ENCODE peak calls at places on chromosomes 5 and 9, in five cellular contexts. E is GM12878, H is HCT116, I is HepG2, G is K562. F is an unnamed sample.

GRCh38 chr5:5983261-5983660 is 395.1 kb downstream of the MED10 start:
- DNase-seq in G (no peak), H (no peak), E (no peak), I (no peak), F (no peak)

GRCh38 chr9:126613656-126614055 is at the start of gene LMX1B:
- DNase-seq in I (no peak), E (no peak), G (no peak), H (peak), F (no peak)

GRCh38 chr5:124043456-124043855 is 531.5 kb downstream of the CSNK1G3 start:
- DNase-seq in E (no peak), G (no peak), H (peak), I (peak), F (no peak)

GRCh38 chr5:144205141-144205551 is 34.5 kb downstream of the KCTD16 start:
- DNase-seq in E (no peak), I (no peak), H (no peak), G (no peak), F (peak)

GRCh38 chr5:18985397-18985796 is 1002.6 kb downstream of the CDH18 start:
- DNase-seq in I (no peak), H (no peak), E (no peak), G (no peak), F (no peak)

GRCh38 chr5:124583469-124584350 is 162.7 kb downstream of the ZNF608 start:
- DNase-seq in I (peak), E (peak), H (peak), G (peak), F (no peak)

GRCh38 chr5:148866024-148866423 is 39.6 kb downstream of the ADRB2 start:
- DNase-seq in I (no peak), G (no peak), E (no peak), H (no peak), F (no peak)

GRCh38 chr5:83837261-83837894 is 116.7 kb upstream of the HAPLN1 start:
- DNase-seq in I (no peak), E (no peak), G (no peak), H (no peak), F (no peak)

GRCh38 chr9:74499111-74499601 is 2.0 kb downstream of the RORB start:
- DNase-seq in E (no peak), H (no peak), G (no peak), I (no peak), F (peak)

GRCh38 chr5:40224421-40224820 is 455.3 kb upstream of the PTGER4 start:
- DNase-seq in E (no peak), G (no peak), I (no peak), H (no peak), F (no peak)

GRCh38 chr9:78074385-78075291 is 43.0 kb upstream of the GNAQ start:
- DNase-seq in E (no peak), I (no peak), G (no peak), H (no peak), F (no peak)

GRCh38 chr9:86978413-86978812 is 31.1 kb upstream of the GAS1 start:
- DNase-seq in G (no peak), E (no peak), I (no peak), H (no peak), F (no peak)

GRCh38 chr9:132901859-132902831 is 23.4 kb downstream of the SPACA9 start:
- DNase-seq in I (peak), H (peak), G (peak), E (peak), F (peak)

GRCh38 chr5:177371705-177372533 is 12.3 kb upstream of the SLC34A1 start:
- DNase-seq in E (no peak), I (no peak), H (no peak), G (no peak), F (no peak)

GRCh38 chr9:2158729-2159128 is 143.6 kb downstream of the SMARCA2 start:
- DNase-seq in E (no peak), I (no peak), G (no peak), H (no peak), F (no peak)

GRCh38 chr9:70411930-70412677 is 2.4 kb downstream of the KLF9 start:
- DNase-seq in E (peak), H (peak), G (peak), I (peak), F (peak)

GRCh38 chr5:6106756-6107155 is 271.6 kb downstream of the MED10 start:
- DNase-seq in E (no peak), I (no peak), G (no peak), H (no peak), F (no peak)

GRCh38 chr9:97803167-97804058 is 49.6 kb upstream of the FOXE1 start:
- DNase-seq in I (peak), E (no peak), G (peak), H (peak), F (no peak)

GRCh38 chr5:160312139-160312959 is at the start of gene CCNJL:
- DNase-seq in G (peak), I (peak), H (no peak), E (no peak), F (no peak)

GRCh38 chr9:37963936-37964739 is 60.2 kb upstream of the SLC25A51 start:
- DNase-seq in I (peak), E (no peak), G (no peak), H (no peak), F (no peak)

GRCh38 chr9:567128-567745 is 274.3 kb upstream of the DMRT1 start:
- DNase-seq in I (no peak), G (no peak), H (no peak), E (peak), F (no peak)

GRCh38 chr9:69637193-69637592 is 35.0 kb downstream of the APBA1 start:
- DNase-seq in H (no peak), E (no peak), G (no peak), I (no peak), F (no peak)

GRCh38 chr5:16542275-16542674 is 74.5 kb downstream of the RETREG1 start:
- DNase-seq in G (no peak), E (no peak), I (no peak), H (no peak), F (no peak)

GRCh38 chr9:125532812-125533594 is 174.0 kb downstream of the MAPKAP1 start:
- DNase-seq in E (no peak), G (no peak), H (no peak), I (peak), F (no peak)

GRCh38 chr5:34957857-34958690 is 28.7 kb downstream of the DNAJC21 start:
- DNase-seq in H (no peak), I (peak), G (peak), E (no peak), F (no peak)

GRCh38 chr5:150155258-150156032 is at the start of gene PDGFRB:
- DNase-seq in G (peak), I (no peak), H (no peak), E (no peak), F (peak)
- TF ChIP-seq SRF in G (no peak), I (no peak), H (no peak), E (no peak), F (no peak)

GRCh38 chr5:87390576-87391199 is 22.0 kb downstream of the CCNH start:
- DNase-seq in H (no peak), E (no peak), G (no peak), I (no peak), F (no peak)

GRCh38 chr5:87390075-87390474 is 22.7 kb downstream of the CCNH start:
- DNase-seq in E (no peak), H (no peak), G (no peak), I (no peak), F (no peak)

GRCh38 chr5:87392170-87392569 is 20.6 kb downstream of the CCNH start:
- DNase-seq in G (no peak), H (no peak), E (no peak), I (no peak), F (no peak)

GRCh38 chr5:87394407-87394806 is 18.3 kb downstream of the CCNH start:
- DNase-seq in I (no peak), E (no peak), H (no peak), G (no peak), F (no peak)

DNA sequence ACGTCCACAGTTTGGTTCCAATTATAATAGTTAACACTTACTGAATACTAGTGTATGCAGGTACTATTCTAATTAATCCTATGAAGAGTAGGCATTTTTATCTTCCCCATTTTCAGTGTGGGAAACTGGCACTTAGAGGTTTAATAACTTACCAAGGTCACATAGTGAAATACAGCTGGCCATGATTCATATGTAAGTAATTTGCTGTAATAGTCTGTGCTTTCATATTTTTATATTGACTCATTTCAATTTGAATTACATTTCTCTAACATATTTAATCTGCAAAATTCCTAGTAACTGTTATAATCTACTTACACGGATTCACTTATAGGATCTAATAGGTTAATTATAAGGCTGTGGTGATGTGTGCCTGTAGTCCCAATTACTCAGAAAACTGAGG is 19.4 kb downstream of the CCNH start:
- DNase-seq in E (no peak), G (no peak), H (no peak), I (no peak), F (no peak)
- TF ChIP-seq SRF in E (no peak), G (no peak), H (no peak), I (no peak), F (no peak)

DNA sequence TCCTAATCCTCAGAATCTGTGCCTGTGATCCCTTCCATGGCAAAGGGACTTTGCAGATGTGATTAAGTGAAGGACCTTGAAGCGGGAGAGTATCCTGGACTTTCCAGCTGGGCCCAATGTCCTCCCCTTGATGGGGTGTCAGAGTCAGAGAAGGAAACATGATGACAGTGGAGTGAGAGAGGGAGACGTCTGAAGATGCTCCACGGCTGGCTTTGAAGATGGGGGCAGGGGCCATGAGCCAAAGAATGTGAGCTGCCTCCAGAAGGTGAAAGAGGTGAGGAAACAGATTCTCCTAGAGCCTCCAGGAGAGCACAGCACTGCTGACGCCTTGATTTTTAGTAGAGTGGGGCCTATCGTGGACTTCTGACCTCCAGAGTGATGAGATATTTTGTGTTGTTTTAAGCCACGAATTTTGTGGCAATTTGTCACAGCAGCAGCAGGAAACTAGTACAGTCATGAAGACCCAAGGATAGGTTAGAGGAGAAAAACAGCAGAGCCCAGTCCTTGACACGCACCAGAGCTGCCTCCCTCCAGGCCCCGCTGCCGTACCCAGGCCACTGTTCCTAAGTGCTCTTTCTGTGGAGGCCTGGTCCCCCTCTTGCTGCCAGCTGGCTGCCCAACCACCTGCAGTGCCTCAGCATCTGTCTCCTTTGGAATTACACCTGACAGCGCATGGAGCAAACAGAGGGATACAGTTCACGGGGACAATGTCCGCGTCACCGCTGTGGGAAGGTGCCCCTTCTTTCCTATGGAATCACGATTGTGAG is 78.1 kb downstream of the MACROH2A1 start:
- DNase-seq in H (no peak), G (no peak), E (no peak), I (no peak), F (no peak)
- TF ChIP-seq SRF in H (no peak), G (no peak), E (no peak), I (no peak), F (no peak)

DNA sequence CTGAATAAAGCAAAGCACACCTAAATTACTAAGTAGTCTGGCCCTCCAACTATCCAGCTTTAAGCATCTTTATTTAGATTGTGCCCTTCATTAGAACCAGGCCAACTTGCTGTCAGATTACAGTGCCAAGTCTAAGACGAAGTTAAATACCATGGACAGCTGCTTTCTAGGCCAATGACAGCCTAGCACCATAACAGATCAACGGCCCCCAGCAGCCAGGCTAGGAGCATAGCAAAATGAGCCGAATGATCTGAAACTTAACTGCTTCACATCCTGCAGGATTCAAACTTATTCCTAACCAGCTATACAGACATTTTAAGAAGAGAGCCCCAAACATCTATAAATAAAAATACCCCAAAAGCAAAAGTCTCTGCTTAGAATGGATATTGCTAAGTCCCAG is 6.8 kb downstream of the SLC24A2 start:
- DNase-seq in G (no peak), I (no peak), H (no peak), E (no peak), F (no peak)
- TF ChIP-seq SRF in G (no peak), I (no peak), H (no peak), E (no peak), F (no peak)

DNA sequence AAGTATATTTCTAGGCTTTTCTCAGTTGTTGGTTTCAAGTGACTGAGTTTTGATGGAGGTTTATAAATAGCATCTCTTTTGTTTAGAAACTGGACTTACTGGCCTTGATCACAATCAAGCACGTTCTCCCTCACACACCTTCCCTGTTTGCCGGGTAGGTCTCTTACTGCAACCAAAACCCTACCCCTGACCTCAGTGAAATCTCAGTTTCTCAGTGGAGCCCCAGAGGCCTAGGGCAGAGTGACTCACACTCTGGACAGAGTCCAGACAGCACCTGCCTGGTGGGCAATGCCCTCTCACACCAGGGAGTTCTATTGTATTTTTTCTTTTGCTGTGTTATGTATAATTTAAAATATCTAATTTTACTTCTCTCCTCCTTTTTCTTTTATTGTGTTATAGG is 48.4 kb upstream of the EPB41L4B start:
- DNase-seq in H (no peak), E (no peak), I (no peak), G (no peak), F (no peak)
- TF ChIP-seq SRF in H (no peak), E (no peak), I (no peak), G (no peak), F (no peak)

GRCh38 chr9:129175515-129175824 is 2.6 kb downstream of the IER5L start:
- DNase-seq in E (no peak), G (no peak), H (peak), I (no peak), F (no peak)

GRCh38 chr9:129175825-129176633 is 2.0 kb downstream of the IER5L start:
- DNase-seq in G (peak), H (peak), E (peak), I (peak), F (peak)

GRCh38 chr9:129177443-129177790 is 644 bp downstream of the IER5L start:
- DNase-seq in H (no peak), G (peak), E (no peak), I (no peak), F (peak)

GRCh38 chr9:129177791-129178578 is at the start of gene IER5L:
- DNase-seq in H (peak), E (no peak), I (peak), G (peak), F (peak)

DNA sequence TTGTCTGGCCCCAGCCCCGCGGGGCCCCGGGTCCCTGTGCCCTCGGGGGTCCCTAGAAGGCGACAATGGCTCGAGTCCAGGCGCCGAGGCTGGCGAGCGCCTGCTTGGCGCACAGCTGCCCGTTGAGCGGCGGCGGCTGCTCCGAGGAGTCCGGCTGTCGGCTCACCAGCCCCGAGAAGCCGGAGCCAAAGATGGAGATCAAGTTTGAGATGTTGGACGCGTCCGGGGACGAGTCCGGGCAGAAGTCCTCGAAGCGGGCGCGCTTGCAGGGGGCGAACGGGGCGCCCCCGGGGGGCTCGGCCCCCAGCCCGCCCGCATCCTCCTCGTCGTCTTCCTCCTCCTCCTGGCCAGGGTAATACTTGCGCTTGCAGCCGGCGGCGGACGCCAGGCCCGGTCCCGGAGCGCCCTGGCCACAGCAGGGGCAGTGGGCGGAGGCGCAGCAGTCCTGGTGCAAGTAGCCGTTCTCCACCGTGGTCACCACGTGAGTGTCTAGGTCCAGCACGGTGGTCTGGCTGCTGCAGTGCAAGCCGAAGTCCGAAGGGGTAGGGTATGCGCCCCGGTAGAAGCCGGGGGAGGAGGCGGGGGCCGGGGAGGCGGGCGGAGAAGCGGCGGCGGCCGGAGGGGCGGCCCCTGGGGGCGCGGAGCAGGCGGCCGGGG is 1.1 kb downstream of the IER5L start:
- DNase-seq in I (no peak), G (no peak), E (no peak), H (no peak), F (peak)
- TF ChIP-seq SRF in I (no peak), G (no peak), E (no peak), H (no peak), F (no peak)

GRCh38 chr5:133611357-133612020 is 852 bp downstream of the FSTL4 start:
- DNase-seq in E (no peak), H (no peak), I (no peak), G (no peak), F (peak)

GRCh38 chr5:133613184-133613583 is 843 bp upstream of the FSTL4 start:
- DNase-seq in I (no peak), E (no peak), H (no peak), G (no peak), F (no peak)

GRCh38 chr5:133613743-133614142 is 1.4 kb upstream of the FSTL4 start:
- DNase-seq in E (no peak), G (no peak), H (no peak), I (no peak), F (no peak)

GRCh38 chr5:133612021-133612860 is at the start of gene FSTL4:
- DNase-seq in I (no peak), G (no peak), E (no peak), H (no peak), F (no peak)

DNA sequence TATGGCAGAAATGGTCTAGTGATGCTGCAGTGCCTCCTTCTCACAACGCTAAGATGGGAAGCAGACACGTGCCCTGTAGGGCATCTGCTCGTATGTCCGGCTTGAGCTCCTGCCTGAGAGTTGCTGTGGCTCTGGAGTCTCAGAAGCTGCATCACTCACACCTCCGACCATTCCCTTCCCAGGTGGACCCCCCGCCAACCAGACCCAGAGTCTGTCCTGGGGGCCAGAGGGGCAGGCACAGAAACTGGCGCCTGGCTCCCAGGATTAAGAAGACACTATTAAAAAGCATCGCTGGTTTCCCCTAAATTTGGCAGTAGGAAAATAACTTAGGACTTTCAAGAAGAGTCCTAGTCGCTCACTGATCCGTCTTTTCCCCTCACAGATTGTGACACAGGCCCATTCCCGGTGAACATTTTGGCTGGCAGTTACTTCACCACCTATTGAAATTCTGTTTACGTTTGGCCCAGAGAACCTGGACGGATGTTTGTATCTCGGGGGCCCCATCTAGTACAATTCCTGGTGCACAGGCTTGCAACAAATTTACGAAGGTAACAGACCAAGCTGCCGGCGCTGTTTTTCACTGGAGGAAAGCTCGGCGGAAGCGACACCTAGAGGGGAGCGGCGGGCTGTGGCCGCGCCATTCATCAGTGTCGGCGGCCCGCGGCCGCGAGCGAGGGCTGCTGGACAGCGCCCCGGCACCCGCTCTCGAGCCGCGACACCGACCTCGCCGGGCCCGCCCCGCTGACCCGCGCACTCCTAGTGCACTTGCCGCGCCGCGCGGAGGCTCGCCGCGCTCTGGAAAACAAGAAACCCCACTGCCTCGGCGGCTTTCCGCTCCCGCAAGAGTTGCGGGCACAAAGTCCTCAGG is 1.6 kb downstream of the FSTL4 start:
- DNase-seq in G (peak), H (no peak), I (peak), E (no peak), F (no peak)
- TF ChIP-seq SRF in G (no peak), H (no peak), I (no peak), E (no peak), F (no peak)

F was measured in H1.